ENCODE peak calls at places on chromosomes 4 and X, in six cellular contexts. U is SK-N-SH, F is H1, Y is transverse colon, C is stomach, J is upper lobe of left lung. I is an unnamed sample.

GRCh38 chr4:89123418-89123817 is 12.1 kb downstream of the TIGD2 start:
- DNase-seq in U (no peak), F (no peak), Y (no peak), C (no peak), J (no peak), I (no peak)

GRCh38 chrX:11757729-11758399 is at the start of gene MSL3:
- DNase-seq in U (peak), F (peak), Y (peak), C (peak), J (peak), I (peak)

GRCh38 chr4:98493305-98493704 is 165.1 kb downstream of the TSPAN5 start:
- DNase-seq in U (no peak), F (no peak), Y (no peak), C (no peak), J (no peak), I (no peak)

GRCh38 chr4:8419222-8420041 is 21.1 kb downstream of the ACOX3 start:
- DNase-seq in U (no peak), F (no peak), Y (no peak), C (no peak), J (no peak), I (no peak)

GRCh38 chrX:42603016-42603415 is 174.9 kb downstream of the PPP1R2C start:
- DNase-seq in U (no peak), F (no peak), Y (no peak), C (no peak), J (no peak), I (no peak)

GRCh38 chrX:130716822-130717405 is 186.1 kb downstream of the ENOX2 start:
- DNase-seq in U (no peak), F (no peak), Y (no peak), C (no peak), J (no peak), I (no peak)

GRCh38 chrX:22338740-22339139 is 66.0 kb downstream of the CBLL2 start:
- DNase-seq in U (no peak), F (no peak), Y (no peak), C (no peak), J (no peak), I (no peak)

GRCh38 chr4:87050596-87050995 is 115.8 kb downstream of the AFF1 start:
- DNase-seq in U (no peak), F (no peak), Y (no peak), C (no peak), J (no peak), I (no peak)

GRCh38 chr4:90118547-90119211 is 8.5 kb upstream of the CCSER1 start:
- DNase-seq in U (no peak), F (no peak), Y (no peak), C (no peak), J (no peak), I (no peak)

GRCh38 chrX:12881914-12882313 is 15.0 kb downstream of the TLR7 start:
- DNase-seq in U (no peak), F (no peak), Y (no peak), C (no peak), J (no peak), I (no peak)

GRCh38 chr4:106502106-106502699 is 133.6 kb upstream of the GIMD1 start:
- DNase-seq in U (peak), F (peak), Y (peak), C (peak), J (no peak), I (no peak)

DNA sequence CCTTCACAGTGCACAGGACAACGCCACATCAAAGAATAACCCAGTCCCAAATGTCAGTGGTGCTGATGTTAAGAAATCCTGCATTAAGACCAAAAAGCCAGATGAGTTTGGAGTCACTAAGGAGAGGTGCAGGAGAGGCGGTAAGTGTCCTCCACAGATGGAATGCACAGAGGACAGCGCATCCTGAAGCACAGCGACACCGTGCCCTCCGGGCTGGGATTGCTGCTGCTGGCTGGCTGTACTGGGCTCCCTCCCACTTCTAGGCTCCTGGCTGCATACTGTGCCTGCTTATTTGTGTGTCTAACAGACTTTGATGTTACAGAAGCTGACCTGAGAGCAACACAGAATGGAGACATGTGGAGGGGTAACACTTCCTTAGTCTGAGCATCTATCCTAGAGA is 325.6 kb upstream of the BOD1L1 start:
- DNase-seq in U (no peak), F (no peak), Y (no peak), C (no peak), J (peak), I (no peak)
- TF ChIP-seq POLR2AphosphoS5 in U (no peak), F (no peak), Y (no peak), C (no peak), J (no peak), I (no peak)

DNA sequence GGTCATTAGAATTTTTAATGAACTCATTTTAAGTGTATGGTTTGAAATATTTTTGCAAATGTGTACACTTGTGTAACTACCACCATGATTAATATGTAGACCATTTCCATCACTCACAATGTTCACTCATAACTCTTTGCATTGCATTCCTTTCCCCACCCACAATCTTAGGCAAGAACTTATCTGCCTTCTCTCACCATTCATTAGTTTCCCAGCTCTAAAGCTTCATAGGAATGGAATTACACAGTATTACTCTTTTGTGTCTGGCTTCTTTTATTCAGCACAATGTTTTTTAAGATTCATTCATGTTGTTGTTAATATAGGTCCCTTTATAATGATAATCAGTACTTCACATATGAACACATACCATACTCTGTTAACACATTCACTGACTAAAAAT is 106.1 kb downstream of the ARAP2 start:
- DNase-seq in U (no peak), F (no peak), Y (no peak), C (no peak), J (no peak), I (no peak)
- TF ChIP-seq EP300 in U (no peak), F (no peak), Y (no peak), C (no peak), J (no peak), I (no peak)

GRCh38 chr4:40305329-40306193 is 29.6 kb upstream of the CHRNA9 start:
- DNase-seq in U (no peak), F (no peak), Y (peak), C (no peak), J (no peak), I (peak)
- TF ChIP-seq POLR2AphosphoS5 in U (no peak), F (no peak), Y (no peak), C (no peak), J (no peak), I (no peak)

GRCh38 chr4:169412046-169412445 is 141.3 kb upstream of the SH3RF1 start:
- DNase-seq in U (no peak), F (no peak), Y (no peak), C (no peak), J (no peak), I (no peak)

GRCh38 chr4:169407217-169407845 is 136.6 kb upstream of the SH3RF1 start:
- DNase-seq in U (no peak), F (no peak), Y (no peak), C (no peak), J (no peak), I (no peak)

GRCh38 chr4:169416461-169416860 is 145.7 kb upstream of the SH3RF1 start:
- DNase-seq in U (no peak), F (no peak), Y (no peak), C (no peak), J (no peak), I (no peak)

GRCh38 chr4:169414913-169415312 is 144.2 kb upstream of the SH3RF1 start:
- DNase-seq in U (no peak), F (no peak), Y (no peak), C (no peak), J (no peak), I (no peak)

DNA sequence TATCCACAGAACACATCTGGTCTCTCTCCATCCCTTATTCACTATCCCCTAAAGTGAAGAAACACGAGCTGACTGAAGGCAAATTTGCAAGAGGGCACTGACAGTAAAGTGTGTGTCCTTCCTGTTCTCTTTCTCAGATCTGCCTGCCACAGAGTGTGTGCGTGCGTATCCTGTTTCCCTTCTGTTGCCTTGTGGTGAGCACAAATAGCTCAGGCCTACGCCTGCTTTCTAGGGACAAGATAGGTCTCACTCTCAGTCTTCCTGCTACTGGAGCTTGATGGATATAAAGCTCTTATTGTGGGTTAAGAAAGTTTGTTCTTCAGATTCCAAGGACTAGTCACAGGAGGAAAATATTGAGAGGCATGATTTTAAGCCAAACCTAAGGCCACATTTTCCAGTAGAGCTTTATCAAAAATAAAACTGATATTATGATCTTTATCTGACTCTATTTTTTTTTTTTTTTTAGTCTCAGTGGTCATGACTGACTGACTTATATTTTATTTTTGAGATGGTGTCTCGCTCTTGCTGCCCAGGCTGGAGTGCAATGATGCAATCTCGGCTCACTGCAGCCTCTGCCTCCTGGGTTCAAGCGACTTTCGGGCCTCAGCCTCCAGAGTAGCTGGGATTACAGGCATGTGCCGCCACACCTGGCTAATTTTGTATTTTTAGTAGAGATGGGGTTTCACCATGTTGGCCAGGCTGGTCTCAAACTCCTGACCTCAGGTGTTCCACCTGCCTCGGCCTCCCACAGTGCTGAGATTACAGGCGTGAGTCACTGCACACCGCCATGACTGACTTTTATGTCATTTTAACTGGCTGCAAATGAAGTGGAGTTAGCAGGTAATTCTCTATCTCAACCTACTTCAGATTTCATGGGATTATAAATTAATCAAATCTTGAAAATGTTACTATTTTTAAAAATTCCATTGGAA is 140.3 kb upstream of the SH3RF1 start:
- DNase-seq in U (peak), F (no peak), Y (peak), C (no peak), J (no peak), I (no peak)
- TF ChIP-seq EP300 in U (no peak), F (no peak), Y (no peak), C (no peak), J (no peak), I (no peak)

DNA sequence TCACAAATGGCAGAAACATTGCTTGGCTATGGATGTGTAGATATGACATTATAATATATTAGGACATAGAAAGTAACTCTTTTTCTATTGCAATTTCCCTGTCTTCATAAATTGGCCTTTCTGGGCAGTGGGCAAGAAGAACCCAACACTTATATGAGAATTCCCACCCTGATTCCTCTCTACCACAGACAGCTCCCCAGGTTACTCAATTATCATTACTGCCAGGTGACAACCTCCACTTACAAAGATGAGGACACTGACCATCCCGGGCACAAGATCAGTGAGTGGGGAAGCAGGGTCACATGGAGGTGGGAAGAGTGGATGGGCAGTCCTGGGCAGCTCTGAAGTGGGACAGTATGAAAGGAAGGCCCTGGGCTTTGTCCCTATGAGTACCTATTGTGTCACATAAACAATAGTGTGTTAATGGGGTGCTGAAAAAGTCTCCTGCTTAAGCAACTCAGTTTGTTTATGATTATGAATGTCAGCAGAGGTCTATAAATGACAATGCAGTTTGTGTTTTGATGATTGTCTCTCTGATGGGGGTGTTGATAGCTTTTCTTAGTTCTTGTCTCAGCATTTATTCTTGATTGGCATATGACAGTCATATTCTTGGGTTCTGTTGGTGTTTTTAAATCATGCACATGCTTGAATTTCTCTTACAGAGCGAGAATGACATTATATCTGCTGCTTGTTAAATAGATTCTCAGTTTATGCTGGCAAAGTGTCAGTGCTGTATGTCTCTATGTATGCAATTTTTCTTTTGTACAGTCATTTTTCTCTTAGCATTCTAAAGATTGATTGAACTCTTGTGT is 99.9 kb downstream of the SLIT2 start:
- DNase-seq in U (no peak), F (no peak), Y (no peak), C (no peak), J (no peak), I (no peak)
- TF ChIP-seq POLR2AphosphoS5 in U (no peak), F (no peak), Y (no peak), C (no peak), J (no peak), I (no peak)

I was measured in sigmoid colon.